ENCODE peak calls at places on chromosomes 5 and 9, in four cellular contexts. One of them, this sample, is unnamed.

GRCh38 chr5:134568761-134569725 is 43.6 kb downstream of the JADE2 start:
- DNase-seq in aorta: peak; percentile 93
- DNase-seq in dorsolateral prefrontal cortex: peak; percentile 77
- DNase-seq in AG04450: no peak
- DNase-seq in this sample: peak; percentile 72

GRCh38 chr5:140358738-140359310 is 1.2 kb upstream of the SLC4A9 start:
- DNase-seq in aorta: no peak
- DNase-seq in dorsolateral prefrontal cortex: no peak
- DNase-seq in AG04450: no peak
- DNase-seq in this sample: no peak

GRCh38 chr5:59276886-59277514 is 616.5 kb downstream of the PDE4D start:
- DNase-seq in aorta: no peak
- DNase-seq in dorsolateral prefrontal cortex: no peak
- DNase-seq in AG04450: no peak
- DNase-seq in this sample: no peak

GRCh38 chr9:32344551-32345182 is 39.8 kb upstream of the ACO1 start:
- DNase-seq in aorta: no peak
- DNase-seq in dorsolateral prefrontal cortex: no peak
- DNase-seq in AG04450: no peak
- DNase-seq in this sample: no peak

GRCh38 chr5:133977858-133978257 is 9.4 kb upstream of the C5orf15 start:
- DNase-seq in aorta: no peak
- DNase-seq in dorsolateral prefrontal cortex: no peak
- DNase-seq in AG04450: peak; percentile 43
- DNase-seq in this sample: no peak

GRCh38 chr9:2991292-2991691 is 147.4 kb upstream of the PUM3 start:
- DNase-seq in aorta: no peak
- DNase-seq in dorsolateral prefrontal cortex: no peak
- DNase-seq in AG04450: no peak
- DNase-seq in this sample: no peak

GRCh38 chr5:168467755-168468280 is 18.5 kb upstream of the RARS1 start:
- DNase-seq in aorta: no peak
- DNase-seq in dorsolateral prefrontal cortex: no peak
- DNase-seq in AG04450: no peak
- DNase-seq in this sample: no peak

GRCh38 chr9:73180373-73180772 is 28.7 kb downstream of the ANXA1 start:
- DNase-seq in aorta: no peak
- DNase-seq in dorsolateral prefrontal cortex: no peak
- DNase-seq in AG04450: no peak
- DNase-seq in this sample: no peak

GRCh38 chr9:123375725-123376132 is 19.7 kb downstream of the CRB2 start:
- DNase-seq in aorta: no peak
- DNase-seq in dorsolateral prefrontal cortex: no peak
- DNase-seq in AG04450: no peak
- DNase-seq in this sample: no peak

GRCh38 chr9:126501383-126502331 is 112.1 kb upstream of the LMX1B start:
- DNase-seq in aorta: peak; percentile 44
- DNase-seq in dorsolateral prefrontal cortex: peak; percentile 44
- DNase-seq in AG04450: no peak
- DNase-seq in this sample: no peak

GRCh38 chr9:110742741-110743371 is 74.3 kb downstream of the MUSK start:
- DNase-seq in aorta: no peak
- DNase-seq in dorsolateral prefrontal cortex: no peak
- DNase-seq in AG04450: peak; percentile 59
- DNase-seq in this sample: no peak

GRCh38 chr9:36716496-36716895 is 143.8 kb downstream of the MELK start:
- DNase-seq in aorta: no peak
- DNase-seq in dorsolateral prefrontal cortex: no peak
- DNase-seq in AG04450: no peak
- DNase-seq in this sample: no peak

GRCh38 chr5:179749857-179750508 is 17.4 kb downstream of the MAML1 start:
- DNase-seq in aorta: no peak
- DNase-seq in dorsolateral prefrontal cortex: no peak
- DNase-seq in AG04450: no peak
- DNase-seq in this sample: no peak

GRCh38 chr9:17760250-17760649 is 181.4 kb downstream of the SH3GL2 start:
- DNase-seq in aorta: no peak
- DNase-seq in dorsolateral prefrontal cortex: no peak
- DNase-seq in AG04450: no peak
- DNase-seq in this sample: no peak

GRCh38 chr5:13957032-13957645 is 12.7 kb upstream of the DNAH5 start:
- DNase-seq in aorta: no peak
- DNase-seq in dorsolateral prefrontal cortex: no peak
- DNase-seq in AG04450: peak; percentile 32
- DNase-seq in this sample: peak; percentile 22

GRCh38 chr5:16934669-16935068 is 1.4 kb downstream of the MYO10 start:
- DNase-seq in aorta: no peak
- DNase-seq in dorsolateral prefrontal cortex: no peak
- DNase-seq in AG04450: no peak
- DNase-seq in this sample: no peak

GRCh38 chr5:116137544-116138378 is 52.9 kb downstream of the COMMD10 start:
- DNase-seq in aorta: no peak
- DNase-seq in dorsolateral prefrontal cortex: no peak
- DNase-seq in AG04450: peak; percentile 18
- DNase-seq in this sample: peak; percentile 33

GRCh38 chr9:88925471-88925870 is 65.8 kb upstream of the S1PR3 start:
- DNase-seq in aorta: no peak
- DNase-seq in dorsolateral prefrontal cortex: no peak
- DNase-seq in AG04450: no peak
- DNase-seq in this sample: no peak